ENCODE peak calls at places on chromosomes 12 and 14, in eight cellular contexts. One of them, this sample, is unnamed.

GRCh38 chr12:103858953-103859601 is 18.0 kb upstream of the NT5DC3 start:
- DNase-seq in activated T-cell treated with anti-CD3 and anti-CD28 coated beads for 1 hour: no peak
- DNase-seq in A549: peak; percentile 73
- DNase-seq in MG63: peak; percentile 89
- DNase-seq in spleen: no peak
- DNase-seq in stimulated activated CD4-positive, alpha-beta T cell treated with anti-CD3 and anti-CD28 coated beads, TNF-alpha, amount 100 ng/mL, for 48 hours: no peak
- DNase-seq in activated CD4-positive, CD25-positive, alpha-beta regulatory T cell: no peak
- DNase-seq in left ventricle myocardium inferior: peak; percentile 38
- DNase-seq in this sample: no peak

GRCh38 chr14:81655423-81656314 is 122.0 kb upstream of the SEL1L start:
- DNase-seq in activated T-cell treated with anti-CD3 and anti-CD28 coated beads for 1 hour: no peak
- DNase-seq in A549: no peak
- DNase-seq in MG63: no peak
- DNase-seq in spleen: no peak
- DNase-seq in stimulated activated CD4-positive, alpha-beta T cell treated with anti-CD3 and anti-CD28 coated beads, TNF-alpha, amount 100 ng/mL, for 48 hours: no peak
- DNase-seq in activated CD4-positive, CD25-positive, alpha-beta regulatory T cell: no peak
- DNase-seq in left ventricle myocardium inferior: no peak
- DNase-seq in this sample: no peak

GRCh38 chr12:97229036-97229435 is 233.6 kb upstream of the RMST start:
- DNase-seq in activated T-cell treated with anti-CD3 and anti-CD28 coated beads for 1 hour: no peak
- DNase-seq in A549: no peak
- DNase-seq in MG63: no peak
- DNase-seq in spleen: no peak
- DNase-seq in stimulated activated CD4-positive, alpha-beta T cell treated with anti-CD3 and anti-CD28 coated beads, TNF-alpha, amount 100 ng/mL, for 48 hours: no peak
- DNase-seq in activated CD4-positive, CD25-positive, alpha-beta regulatory T cell: no peak
- DNase-seq in left ventricle myocardium inferior: no peak
- DNase-seq in this sample: no peak

GRCh38 chr12:27869567-27869966 is 89.5 kb upstream of the MANSC4 start:
- DNase-seq in activated T-cell treated with anti-CD3 and anti-CD28 coated beads for 1 hour: no peak
- DNase-seq in A549: no peak
- DNase-seq in MG63: no peak
- DNase-seq in spleen: no peak
- DNase-seq in stimulated activated CD4-positive, alpha-beta T cell treated with anti-CD3 and anti-CD28 coated beads, TNF-alpha, amount 100 ng/mL, for 48 hours: no peak
- DNase-seq in activated CD4-positive, CD25-positive, alpha-beta regulatory T cell: no peak
- DNase-seq in left ventricle myocardium inferior: peak; percentile 59
- DNase-seq in this sample: no peak

GRCh38 chr12:15527201-15527782 is 205.0 kb downstream of the PTPRO start:
- DNase-seq in activated T-cell treated with anti-CD3 and anti-CD28 coated beads for 1 hour: no peak
- DNase-seq in A549: no peak
- DNase-seq in MG63: no peak
- DNase-seq in spleen: no peak
- DNase-seq in stimulated activated CD4-positive, alpha-beta T cell treated with anti-CD3 and anti-CD28 coated beads, TNF-alpha, amount 100 ng/mL, for 48 hours: no peak
- DNase-seq in activated CD4-positive, CD25-positive, alpha-beta regulatory T cell: no peak
- DNase-seq in left ventricle myocardium inferior: peak; percentile 23
- DNase-seq in this sample: no peak

GRCh38 chr12:95762123-95762785 is 28.3 kb downstream of the NTN4 start:
- DNase-seq in activated T-cell treated with anti-CD3 and anti-CD28 coated beads for 1 hour: no peak
- DNase-seq in A549: no peak
- DNase-seq in MG63: no peak
- DNase-seq in spleen: no peak
- DNase-seq in stimulated activated CD4-positive, alpha-beta T cell treated with anti-CD3 and anti-CD28 coated beads, TNF-alpha, amount 100 ng/mL, for 48 hours: no peak
- DNase-seq in activated CD4-positive, CD25-positive, alpha-beta regulatory T cell: no peak
- DNase-seq in left ventricle myocardium inferior: no peak
- DNase-seq in this sample: no peak

GRCh38 chr12:52835271-52836041 is 1.3 kb upstream of the KRT79 start:
- DNase-seq in activated T-cell treated with anti-CD3 and anti-CD28 coated beads for 1 hour: no peak
- DNase-seq in A549: no peak
- DNase-seq in MG63: no peak
- DNase-seq in spleen: no peak
- DNase-seq in stimulated activated CD4-positive, alpha-beta T cell treated with anti-CD3 and anti-CD28 coated beads, TNF-alpha, amount 100 ng/mL, for 48 hours: no peak
- DNase-seq in activated CD4-positive, CD25-positive, alpha-beta regulatory T cell: no peak
- DNase-seq in left ventricle myocardium inferior: no peak
- DNase-seq in this sample: peak; percentile 68

GRCh38 chr14:56351861-56352260 is 227.7 kb upstream of the TMEM260 start:
- DNase-seq in activated T-cell treated with anti-CD3 and anti-CD28 coated beads for 1 hour: no peak
- DNase-seq in A549: no peak
- DNase-seq in MG63: no peak
- DNase-seq in spleen: no peak
- DNase-seq in stimulated activated CD4-positive, alpha-beta T cell treated with anti-CD3 and anti-CD28 coated beads, TNF-alpha, amount 100 ng/mL, for 48 hours: no peak
- DNase-seq in activated CD4-positive, CD25-positive, alpha-beta regulatory T cell: no peak
- DNase-seq in left ventricle myocardium inferior: no peak
- DNase-seq in this sample: no peak

GRCh38 chr12:110555509-110556406 is 27.4 kb downstream of the PPTC7 start:
- DNase-seq in activated T-cell treated with anti-CD3 and anti-CD28 coated beads for 1 hour: no peak
- DNase-seq in A549: no peak
- DNase-seq in MG63: peak; percentile 30
- DNase-seq in spleen: no peak
- DNase-seq in stimulated activated CD4-positive, alpha-beta T cell treated with anti-CD3 and anti-CD28 coated beads, TNF-alpha, amount 100 ng/mL, for 48 hours: no peak
- DNase-seq in activated CD4-positive, CD25-positive, alpha-beta regulatory T cell: no peak
- DNase-seq in left ventricle myocardium inferior: no peak
- DNase-seq in this sample: no peak

GRCh38 chr14:57066887-57067513 is 201.7 kb downstream of the EXOC5 start:
- DNase-seq in activated T-cell treated with anti-CD3 and anti-CD28 coated beads for 1 hour: no peak
- DNase-seq in A549: peak; percentile 13
- DNase-seq in MG63: peak; percentile 2
- DNase-seq in spleen: no peak
- DNase-seq in stimulated activated CD4-positive, alpha-beta T cell treated with anti-CD3 and anti-CD28 coated beads, TNF-alpha, amount 100 ng/mL, for 48 hours: peak; percentile 19
- DNase-seq in activated CD4-positive, CD25-positive, alpha-beta regulatory T cell: no peak
- DNase-seq in left ventricle myocardium inferior: no peak
- DNase-seq in this sample: no peak

GRCh38 chr12:75750950-75751349 is 239.5 kb upstream of the KRR1 start:
- DNase-seq in activated T-cell treated with anti-CD3 and anti-CD28 coated beads for 1 hour: no peak
- DNase-seq in A549: peak; percentile 37
- DNase-seq in MG63: peak; percentile 28
- DNase-seq in spleen: no peak
- DNase-seq in stimulated activated CD4-positive, alpha-beta T cell treated with anti-CD3 and anti-CD28 coated beads, TNF-alpha, amount 100 ng/mL, for 48 hours: no peak
- DNase-seq in activated CD4-positive, CD25-positive, alpha-beta regulatory T cell: no peak
- DNase-seq in left ventricle myocardium inferior: no peak
- DNase-seq in this sample: no peak

GRCh38 chr14:89422952-89423345 is 5.9 kb upstream of the FOXN3 start:
- DNase-seq in activated T-cell treated with anti-CD3 and anti-CD28 coated beads for 1 hour: no peak
- DNase-seq in A549: no peak
- DNase-seq in MG63: no peak
- DNase-seq in spleen: no peak
- DNase-seq in stimulated activated CD4-positive, alpha-beta T cell treated with anti-CD3 and anti-CD28 coated beads, TNF-alpha, amount 100 ng/mL, for 48 hours: no peak
- DNase-seq in activated CD4-positive, CD25-positive, alpha-beta regulatory T cell: no peak
- DNase-seq in left ventricle myocardium inferior: no peak
- DNase-seq in this sample: no peak

GRCh38 chr12:10618338-10618987 is 5.1 kb upstream of the MAGOHB start:
- DNase-seq in activated T-cell treated with anti-CD3 and anti-CD28 coated beads for 1 hour: no peak
- DNase-seq in A549: no peak
- DNase-seq in MG63: no peak
- DNase-seq in spleen: no peak
- DNase-seq in stimulated activated CD4-positive, alpha-beta T cell treated with anti-CD3 and anti-CD28 coated beads, TNF-alpha, amount 100 ng/mL, for 48 hours: no peak
- DNase-seq in activated CD4-positive, CD25-positive, alpha-beta regulatory T cell: no peak
- DNase-seq in left ventricle myocardium inferior: no peak
- DNase-seq in this sample: no peak

GRCh38 chr14:96662116-96662901 is 134.9 kb upstream of the VRK1 start:
- DNase-seq in activated T-cell treated with anti-CD3 and anti-CD28 coated beads for 1 hour: no peak
- DNase-seq in A549: no peak
- DNase-seq in MG63: no peak
- DNase-seq in spleen: no peak
- DNase-seq in stimulated activated CD4-positive, alpha-beta T cell treated with anti-CD3 and anti-CD28 coated beads, TNF-alpha, amount 100 ng/mL, for 48 hours: no peak
- DNase-seq in activated CD4-positive, CD25-positive, alpha-beta regulatory T cell: no peak
- DNase-seq in left ventricle myocardium inferior: no peak
- DNase-seq in this sample: no peak

GRCh38 chr12:52847335-52848102 is 1.3 kb downstream of the KRT78 start:
- DNase-seq in activated T-cell treated with anti-CD3 and anti-CD28 coated beads for 1 hour: no peak
- DNase-seq in A549: no peak
- DNase-seq in MG63: peak; percentile 79
- DNase-seq in spleen: peak; percentile 56
- DNase-seq in stimulated activated CD4-positive, alpha-beta T cell treated with anti-CD3 and anti-CD28 coated beads, TNF-alpha, amount 100 ng/mL, for 48 hours: no peak
- DNase-seq in activated CD4-positive, CD25-positive, alpha-beta regulatory T cell: no peak
- DNase-seq in left ventricle myocardium inferior: no peak
- DNase-seq in this sample: peak; percentile 75

GRCh38 chr12:129212221-129212630 is 358.9 kb downstream of the GLT1D1 start:
- DNase-seq in activated T-cell treated with anti-CD3 and anti-CD28 coated beads for 1 hour: no peak
- DNase-seq in A549: no peak
- DNase-seq in MG63: no peak
- DNase-seq in spleen: no peak
- DNase-seq in stimulated activated CD4-positive, alpha-beta T cell treated with anti-CD3 and anti-CD28 coated beads, TNF-alpha, amount 100 ng/mL, for 48 hours: no peak
- DNase-seq in activated CD4-positive, CD25-positive, alpha-beta regulatory T cell: no peak
- DNase-seq in left ventricle myocardium inferior: no peak
- DNase-seq in this sample: no peak

GRCh38 chr12:8609061-8609570 is 3.5 kb downstream of the AICDA start:
- DNase-seq in activated T-cell treated with anti-CD3 and anti-CD28 coated beads for 1 hour: no peak
- DNase-seq in A549: peak; percentile 47
- DNase-seq in MG63: peak; percentile 13
- DNase-seq in spleen: no peak
- DNase-seq in stimulated activated CD4-positive, alpha-beta T cell treated with anti-CD3 and anti-CD28 coated beads, TNF-alpha, amount 100 ng/mL, for 48 hours: no peak
- DNase-seq in activated CD4-positive, CD25-positive, alpha-beta regulatory T cell: no peak
- DNase-seq in left ventricle myocardium inferior: no peak
- DNase-seq in this sample: no peak

GRCh38 chr12:49933793-49934192 is 16.7 kb upstream of the AQP2 start:
- DNase-seq in activated T-cell treated with anti-CD3 and anti-CD28 coated beads for 1 hour: no peak
- DNase-seq in A549: no peak
- DNase-seq in MG63: no peak
- DNase-seq in spleen: peak; percentile 4
- DNase-seq in stimulated activated CD4-positive, alpha-beta T cell treated with anti-CD3 and anti-CD28 coated beads, TNF-alpha, amount 100 ng/mL, for 48 hours: no peak
- DNase-seq in activated CD4-positive, CD25-positive, alpha-beta regulatory T cell: no peak
- DNase-seq in left ventricle myocardium inferior: no peak
- DNase-seq in this sample: no peak

GRCh38 chr12:122129131-122129530 is 44.9 kb downstream of the IL31 start:
- DNase-seq in activated T-cell treated with anti-CD3 and anti-CD28 coated beads for 1 hour: no peak
- DNase-seq in A549: no peak
- DNase-seq in MG63: no peak
- DNase-seq in spleen: no peak
- DNase-seq in stimulated activated CD4-positive, alpha-beta T cell treated with anti-CD3 and anti-CD28 coated beads, TNF-alpha, amount 100 ng/mL, for 48 hours: no peak
- DNase-seq in activated CD4-positive, CD25-positive, alpha-beta regulatory T cell: no peak
- DNase-seq in left ventricle myocardium inferior: no peak
- DNase-seq in this sample: no peak